ENCODE peak calls at places on chromosomes 2 and 18, in seven cellular contexts. One of them, this sample, is unnamed.

GRCh38 chr2:130345611-130346010 is 2.9 kb downstream of the IMP4 start:
- DNase-seq in neural crest cell: no peak
- DNase-seq in nephron progenitor cell: no peak
- DNase-seq in foreskin fibroblast: no peak
- DNase-seq in AG10803: no peak
- DNase-seq in NB4: no peak
- DNase-seq in uterus: no peak
- DNase-seq in this sample: no peak

GRCh38 chr18:58618822-58619553 is 9.9 kb downstream of the ALPK2 start:
- DNase-seq in neural crest cell: no peak
- DNase-seq in nephron progenitor cell: no peak
- DNase-seq in foreskin fibroblast: peak
- DNase-seq in AG10803: no peak
- DNase-seq in NB4: no peak
- DNase-seq in uterus: no peak
- DNase-seq in this sample: no peak

GRCh38 chr2:43484323-43484930 is 111.4 kb downstream of the THADA start:
- DNase-seq in neural crest cell: no peak
- DNase-seq in nephron progenitor cell: peak
- DNase-seq in foreskin fibroblast: peak
- DNase-seq in AG10803: peak
- DNase-seq in NB4: peak
- DNase-seq in uterus: no peak
- DNase-seq in this sample: peak

GRCh38 chr2:71832844-71833243 is 314.8 kb downstream of the CYP26B1 start:
- DNase-seq in neural crest cell: no peak
- DNase-seq in nephron progenitor cell: no peak
- DNase-seq in foreskin fibroblast: no peak
- DNase-seq in AG10803: no peak
- DNase-seq in NB4: no peak
- DNase-seq in uterus: no peak
- DNase-seq in this sample: no peak

GRCh38 chr18:21490745-21491144 is 109.8 kb downstream of the ESCO1 start:
- DNase-seq in neural crest cell: no peak
- DNase-seq in nephron progenitor cell: peak
- DNase-seq in foreskin fibroblast: peak
- DNase-seq in AG10803: no peak
- DNase-seq in NB4: no peak
- DNase-seq in uterus: no peak
- DNase-seq in this sample: no peak

GRCh38 chr2:108396845-108397244 is 19.1 kb downstream of the SULT1C4 start:
- DNase-seq in neural crest cell: no peak
- DNase-seq in nephron progenitor cell: no peak
- DNase-seq in foreskin fibroblast: peak
- DNase-seq in AG10803: peak
- DNase-seq in NB4: peak
- DNase-seq in uterus: no peak
- DNase-seq in this sample: peak

GRCh38 chr2:70035344-70035844 is 51.9 kb upstream of the PCBP1 start:
- DNase-seq in neural crest cell: no peak
- DNase-seq in nephron progenitor cell: no peak
- DNase-seq in foreskin fibroblast: peak
- DNase-seq in AG10803: no peak
- DNase-seq in NB4: no peak
- DNase-seq in uterus: no peak
- DNase-seq in this sample: peak

GRCh38 chr2:60926751-60927568 is 45.6 kb downstream of the REL start:
- DNase-seq in neural crest cell: no peak
- DNase-seq in nephron progenitor cell: no peak
- DNase-seq in foreskin fibroblast: peak
- DNase-seq in AG10803: peak
- DNase-seq in NB4: peak
- DNase-seq in uterus: no peak
- DNase-seq in this sample: peak

GRCh38 chr2:151716721-151717120 is 17.6 kb downstream of the NEB start:
- DNase-seq in neural crest cell: no peak
- DNase-seq in nephron progenitor cell: no peak
- DNase-seq in foreskin fibroblast: peak
- DNase-seq in AG10803: peak
- DNase-seq in NB4: no peak
- DNase-seq in uterus: no peak
- DNase-seq in this sample: peak

GRCh38 chr2:127508621-127509034 is 17.7 kb downstream of the IWS1 start:
- DNase-seq in neural crest cell: no peak
- DNase-seq in nephron progenitor cell: no peak
- DNase-seq in foreskin fibroblast: peak
- DNase-seq in AG10803: peak
- DNase-seq in NB4: peak
- DNase-seq in uterus: peak
- DNase-seq in this sample: peak

GRCh38 chr2:147428348-147428747 is 416.5 kb upstream of the ACVR2A start:
- DNase-seq in neural crest cell: no peak
- DNase-seq in nephron progenitor cell: no peak
- DNase-seq in foreskin fibroblast: no peak
- DNase-seq in AG10803: no peak
- DNase-seq in NB4: peak
- DNase-seq in uterus: no peak
- DNase-seq in this sample: no peak

GRCh38 chr18:32293107-32293506 is 103.3 kb downstream of the MEP1B start:
- DNase-seq in neural crest cell: no peak
- DNase-seq in nephron progenitor cell: no peak
- DNase-seq in foreskin fibroblast: no peak
- DNase-seq in AG10803: no peak
- DNase-seq in NB4: no peak
- DNase-seq in uterus: no peak
- DNase-seq in this sample: no peak

GRCh38 chr18:32287873-32288272 is 98.0 kb downstream of the MEP1B start:
- DNase-seq in neural crest cell: no peak
- DNase-seq in nephron progenitor cell: no peak
- DNase-seq in foreskin fibroblast: no peak
- DNase-seq in AG10803: no peak
- DNase-seq in NB4: no peak
- DNase-seq in uterus: no peak
- DNase-seq in this sample: no peak

GRCh38 chr18:32286749-32287148 is 96.9 kb downstream of the MEP1B start:
- DNase-seq in neural crest cell: no peak
- DNase-seq in nephron progenitor cell: no peak
- DNase-seq in foreskin fibroblast: no peak
- DNase-seq in AG10803: no peak
- DNase-seq in NB4: no peak
- DNase-seq in uterus: no peak
- DNase-seq in this sample: no peak

GRCh38 chr18:32287249-32287648 is 97.4 kb downstream of the MEP1B start:
- DNase-seq in neural crest cell: no peak
- DNase-seq in nephron progenitor cell: no peak
- DNase-seq in foreskin fibroblast: no peak
- DNase-seq in AG10803: no peak
- DNase-seq in NB4: no peak
- DNase-seq in uterus: no peak
- DNase-seq in this sample: no peak

GRCh38 chr18:32289480-32290075 is 99.7 kb downstream of the MEP1B start:
- DNase-seq in neural crest cell: peak
- DNase-seq in nephron progenitor cell: peak
- DNase-seq in foreskin fibroblast: peak
- DNase-seq in AG10803: peak
- DNase-seq in NB4: peak
- DNase-seq in uterus: no peak
- DNase-seq in this sample: peak
- TF ChIP-seq CTCF in neural crest cell: peak
- TF ChIP-seq CTCF in nephron progenitor cell: peak
- TF ChIP-seq CTCF in foreskin fibroblast: peak
- TF ChIP-seq CTCF in AG10803: peak
- TF ChIP-seq CTCF in NB4: peak
- TF ChIP-seq CTCF in uterus: peak
- TF ChIP-seq CTCF in this sample: peak

GRCh38 chr2:28623582-28624405 is 127.8 kb upstream of the PPP1CB start:
- DNase-seq in neural crest cell: no peak
- DNase-seq in nephron progenitor cell: no peak
- DNase-seq in foreskin fibroblast: no peak
- DNase-seq in AG10803: no peak
- DNase-seq in NB4: no peak
- DNase-seq in uterus: no peak
- DNase-seq in this sample: no peak

GRCh38 chr2:28626891-28627421 is 124.7 kb upstream of the PPP1CB start:
- DNase-seq in neural crest cell: no peak
- DNase-seq in nephron progenitor cell: no peak
- DNase-seq in foreskin fibroblast: peak
- DNase-seq in AG10803: peak
- DNase-seq in NB4: peak
- DNase-seq in uterus: peak
- DNase-seq in this sample: no peak

GRCh38 chr2:28626376-28626775 is 125.3 kb upstream of the PPP1CB start:
- DNase-seq in neural crest cell: no peak
- DNase-seq in nephron progenitor cell: no peak
- DNase-seq in foreskin fibroblast: no peak
- DNase-seq in AG10803: no peak
- DNase-seq in NB4: no peak
- DNase-seq in uterus: no peak
- DNase-seq in this sample: no peak

GRCh38 chr2:28624436-28624797 is 127.2 kb upstream of the PPP1CB start:
- DNase-seq in neural crest cell: no peak
- DNase-seq in nephron progenitor cell: no peak
- DNase-seq in foreskin fibroblast: no peak
- DNase-seq in AG10803: no peak
- DNase-seq in NB4: no peak
- DNase-seq in uterus: no peak
- DNase-seq in this sample: no peak

DNA sequence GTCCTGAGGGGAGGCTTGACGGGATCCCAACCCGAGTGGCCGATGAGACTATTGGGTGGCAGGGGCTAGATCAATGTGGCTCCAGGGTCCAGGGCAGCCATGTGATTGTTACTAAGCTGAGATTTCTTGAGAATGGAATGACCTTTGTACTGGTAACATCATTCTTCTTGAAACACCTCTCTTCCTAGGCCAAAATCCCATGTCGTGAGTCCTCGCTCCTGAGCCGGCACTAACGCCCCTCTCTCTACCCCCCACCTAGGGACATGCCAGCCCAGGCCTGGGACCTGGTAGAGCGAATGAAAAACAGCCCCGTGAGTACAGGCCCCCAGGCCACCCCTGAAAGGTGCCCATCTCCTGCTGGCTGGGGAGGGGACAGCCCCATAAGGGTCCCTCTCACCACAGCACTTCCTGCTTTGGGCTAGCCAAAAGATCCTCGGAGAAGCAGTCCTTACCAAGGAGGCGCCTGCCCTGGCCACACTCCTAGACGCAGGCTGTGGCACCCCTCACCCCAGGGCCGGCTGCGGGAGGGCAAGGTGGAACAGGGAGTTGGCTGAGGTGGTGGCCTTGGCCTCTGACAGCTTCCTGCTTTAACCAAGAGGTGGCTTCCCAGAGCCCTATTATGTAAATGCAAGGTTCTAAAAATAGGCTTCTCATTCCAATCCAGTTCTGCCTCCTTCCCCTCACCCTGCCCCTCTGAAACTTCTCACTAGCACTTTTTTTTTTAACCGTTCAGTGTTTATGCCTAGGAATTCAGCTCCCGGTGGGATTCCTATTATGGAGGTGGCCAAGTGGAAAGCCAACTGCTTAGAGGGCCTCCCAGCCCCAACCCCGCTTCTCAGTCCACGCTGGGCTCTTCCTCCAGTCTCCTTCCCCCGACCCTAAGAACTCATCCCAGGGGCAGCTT is 126.6 kb upstream of the PPP1CB start:
- DNase-seq in neural crest cell: no peak
- DNase-seq in nephron progenitor cell: no peak
- DNase-seq in foreskin fibroblast: peak
- DNase-seq in AG10803: peak
- DNase-seq in NB4: peak
- DNase-seq in uterus: peak
- DNase-seq in this sample: peak
- TF ChIP-seq CTCF in neural crest cell: no peak
- TF ChIP-seq CTCF in nephron progenitor cell: no peak
- TF ChIP-seq CTCF in foreskin fibroblast: no peak
- TF ChIP-seq CTCF in AG10803: peak
- TF ChIP-seq CTCF in NB4: no peak
- TF ChIP-seq CTCF in uterus: no peak
- TF ChIP-seq CTCF in this sample: no peak

GRCh38 chr18:2223859-2224258 is 347.4 kb downstream of the METTL4 start:
- DNase-seq in neural crest cell: peak
- DNase-seq in nephron progenitor cell: peak
- DNase-seq in foreskin fibroblast: peak
- DNase-seq in AG10803: peak
- DNase-seq in NB4: peak
- DNase-seq in uterus: no peak
- DNase-seq in this sample: peak
- TF ChIP-seq CTCF in neural crest cell: peak
- TF ChIP-seq CTCF in nephron progenitor cell: peak
- TF ChIP-seq CTCF in foreskin fibroblast: peak
- TF ChIP-seq CTCF in AG10803: peak
- TF ChIP-seq CTCF in NB4: peak
- TF ChIP-seq CTCF in uterus: peak
- TF ChIP-seq CTCF in this sample: peak

DNA sequence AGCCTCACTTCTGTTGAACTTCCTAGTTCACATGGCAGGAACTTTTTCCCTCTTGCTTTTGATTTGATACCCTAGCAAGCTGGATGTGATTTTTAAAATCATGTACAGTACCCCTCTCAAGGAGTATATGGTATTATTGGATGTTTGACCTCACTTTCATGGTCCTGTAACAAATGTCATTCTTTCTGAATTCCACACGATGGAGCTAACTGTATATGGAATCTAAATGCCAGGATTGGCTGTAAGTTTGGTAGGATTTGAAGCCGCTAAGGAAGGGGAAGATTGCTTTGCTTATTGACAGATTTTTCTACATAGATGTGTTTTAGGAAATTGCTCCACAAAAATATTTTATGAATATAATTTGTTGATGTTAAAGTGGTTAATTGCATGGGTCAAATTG is 18.3 kb downstream of the MAIP1 start:
- DNase-seq in neural crest cell: no peak
- DNase-seq in nephron progenitor cell: no peak
- DNase-seq in foreskin fibroblast: peak
- DNase-seq in AG10803: peak
- DNase-seq in NB4: peak
- DNase-seq in uterus: no peak
- DNase-seq in this sample: peak
- TF ChIP-seq CTCF in neural crest cell: peak
- TF ChIP-seq CTCF in nephron progenitor cell: peak
- TF ChIP-seq CTCF in foreskin fibroblast: peak
- TF ChIP-seq CTCF in AG10803: peak
- TF ChIP-seq CTCF in NB4: no peak
- TF ChIP-seq CTCF in uterus: peak
- TF ChIP-seq CTCF in this sample: peak